ENCODE peak calls at places on chromosomes 13 and 19, in eight cellular contexts. One of them, this sample, is unnamed.

GRCh38 chr13:111129465-111130110 is 14.5 kb downstream of the ARHGEF7 start:
- DNase-seq in MM.1S: no peak
- DNase-seq in psoas muscle: no peak
- DNase-seq in non-pigmented ciliary epithelial cell: no peak
- DNase-seq in CD8-positive, alpha-beta memory T cell: no peak
- DNase-seq in COLO829: no peak
- DNase-seq in B cell: peak; percentile 26
- DNase-seq in A172: no peak
- DNase-seq in this sample: no peak

GRCh38 chr13:23087884-23088283 is 92.9 kb upstream of the SGCG start:
- DNase-seq in MM.1S: no peak
- DNase-seq in psoas muscle: no peak
- DNase-seq in non-pigmented ciliary epithelial cell: no peak
- DNase-seq in CD8-positive, alpha-beta memory T cell: no peak
- DNase-seq in COLO829: peak; percentile 40
- DNase-seq in B cell: peak; percentile 10
- DNase-seq in A172: peak; percentile 4
- DNase-seq in this sample: peak; percentile 26

GRCh38 chr19:35206379-35206778 is 22.2 kb downstream of the FAM187B start:
- DNase-seq in MM.1S: peak; percentile 96
- DNase-seq in psoas muscle: no peak
- DNase-seq in non-pigmented ciliary epithelial cell: no peak
- DNase-seq in CD8-positive, alpha-beta memory T cell: peak; percentile 79
- DNase-seq in COLO829: no peak
- DNase-seq in B cell: peak; percentile 76
- DNase-seq in A172: no peak
- DNase-seq in this sample: no peak

GRCh38 chr19:23762884-23763711 is 4.4 kb upstream of the ZNF681 start:
- DNase-seq in MM.1S: no peak
- DNase-seq in psoas muscle: peak; percentile 75
- DNase-seq in non-pigmented ciliary epithelial cell: no peak
- DNase-seq in CD8-positive, alpha-beta memory T cell: peak; percentile 83
- DNase-seq in COLO829: no peak
- DNase-seq in B cell: peak; percentile 84
- DNase-seq in A172: no peak
- DNase-seq in this sample: peak; percentile 91

GRCh38 chr13:50589139-50589538 is 254.4 kb downstream of the DLEU7 start:
- DNase-seq in MM.1S: no peak
- DNase-seq in psoas muscle: no peak
- DNase-seq in non-pigmented ciliary epithelial cell: peak; percentile 95
- DNase-seq in CD8-positive, alpha-beta memory T cell: no peak
- DNase-seq in COLO829: no peak
- DNase-seq in B cell: no peak
- DNase-seq in A172: peak; percentile 76
- DNase-seq in this sample: peak; percentile 93

GRCh38 chr19:33473644-33474305 is 47.8 kb downstream of the PEPD start:
- DNase-seq in MM.1S: no peak
- DNase-seq in psoas muscle: no peak
- DNase-seq in non-pigmented ciliary epithelial cell: peak; percentile 51
- DNase-seq in CD8-positive, alpha-beta memory T cell: no peak
- DNase-seq in COLO829: peak; percentile 34
- DNase-seq in B cell: no peak
- DNase-seq in A172: peak; percentile 85
- DNase-seq in this sample: peak; percentile 66

GRCh38 chr13:79434578-79434977 is 28.5 kb upstream of the RBM26 start:
- DNase-seq in MM.1S: no peak
- DNase-seq in psoas muscle: no peak
- DNase-seq in non-pigmented ciliary epithelial cell: peak; percentile 11
- DNase-seq in CD8-positive, alpha-beta memory T cell: no peak
- DNase-seq in COLO829: peak; percentile 46
- DNase-seq in B cell: no peak
- DNase-seq in A172: peak; percentile 52
- DNase-seq in this sample: no peak

GRCh38 chr13:28047784-28048388 is 52.5 kb downstream of the FLT3 start:
- DNase-seq in MM.1S: peak; percentile 57
- DNase-seq in psoas muscle: no peak
- DNase-seq in non-pigmented ciliary epithelial cell: no peak
- DNase-seq in CD8-positive, alpha-beta memory T cell: no peak
- DNase-seq in COLO829: no peak
- DNase-seq in B cell: peak; percentile 73
- DNase-seq in A172: peak; percentile 26
- DNase-seq in this sample: peak; percentile 36

GRCh38 chr13:24747248-24748151 is 16.5 kb upstream of the RNF17 start:
- DNase-seq in MM.1S: peak; percentile 78
- DNase-seq in psoas muscle: no peak
- DNase-seq in non-pigmented ciliary epithelial cell: no peak
- DNase-seq in CD8-positive, alpha-beta memory T cell: no peak
- DNase-seq in COLO829: no peak
- DNase-seq in B cell: no peak
- DNase-seq in A172: no peak
- DNase-seq in this sample: peak; percentile 45

GRCh38 chr13:80251403-80251802 is 89.5 kb downstream of the SPRY2 start:
- DNase-seq in MM.1S: peak; percentile 17
- DNase-seq in psoas muscle: no peak
- DNase-seq in non-pigmented ciliary epithelial cell: no peak
- DNase-seq in CD8-positive, alpha-beta memory T cell: no peak
- DNase-seq in COLO829: no peak
- DNase-seq in B cell: no peak
- DNase-seq in A172: peak; percentile 47
- DNase-seq in this sample: peak; percentile 11

GRCh38 chr13:110464547-110465343 is 96.8 kb downstream of the RAB20 start:
- DNase-seq in MM.1S: no peak
- DNase-seq in psoas muscle: no peak
- DNase-seq in non-pigmented ciliary epithelial cell: no peak
- DNase-seq in CD8-positive, alpha-beta memory T cell: no peak
- DNase-seq in COLO829: no peak
- DNase-seq in B cell: no peak
- DNase-seq in A172: no peak
- DNase-seq in this sample: no peak

GRCh38 chr13:21657538-21657937 is 13.3 kb upstream of the FGF9 start:
- DNase-seq in MM.1S: no peak
- DNase-seq in psoas muscle: no peak
- DNase-seq in non-pigmented ciliary epithelial cell: peak; percentile 68
- DNase-seq in CD8-positive, alpha-beta memory T cell: no peak
- DNase-seq in COLO829: peak; percentile 46
- DNase-seq in B cell: no peak
- DNase-seq in A172: peak; percentile 66
- DNase-seq in this sample: peak; percentile 82

GRCh38 chr19:46603752-46604241 is 2.7 kb downstream of the CALM3 start:
- DNase-seq in MM.1S: no peak
- DNase-seq in psoas muscle: no peak
- DNase-seq in non-pigmented ciliary epithelial cell: no peak
- DNase-seq in CD8-positive, alpha-beta memory T cell: no peak
- DNase-seq in COLO829: no peak
- DNase-seq in B cell: peak; percentile 8
- DNase-seq in A172: no peak
- DNase-seq in this sample: no peak

GRCh38 chr13:41966671-41967070 is 5.8 kb upstream of the VWA8 start:
- DNase-seq in MM.1S: no peak
- DNase-seq in psoas muscle: no peak
- DNase-seq in non-pigmented ciliary epithelial cell: no peak
- DNase-seq in CD8-positive, alpha-beta memory T cell: no peak
- DNase-seq in COLO829: no peak
- DNase-seq in B cell: no peak
- DNase-seq in A172: no peak
- DNase-seq in this sample: no peak

GRCh38 chr13:49098198-49098597 is 121.9 kb upstream of the MLNR start:
- DNase-seq in MM.1S: peak; percentile 14
- DNase-seq in psoas muscle: no peak
- DNase-seq in non-pigmented ciliary epithelial cell: peak; percentile 97
- DNase-seq in CD8-positive, alpha-beta memory T cell: no peak
- DNase-seq in COLO829: peak; percentile 54
- DNase-seq in B cell: no peak
- DNase-seq in A172: peak; percentile 86
- DNase-seq in this sample: peak; percentile 48

GRCh38 chr19:39998511-39998910 is 1.7 kb downstream of the ZNF546 start:
- DNase-seq in MM.1S: no peak
- DNase-seq in psoas muscle: no peak
- DNase-seq in non-pigmented ciliary epithelial cell: no peak
- DNase-seq in CD8-positive, alpha-beta memory T cell: no peak
- DNase-seq in COLO829: no peak
- DNase-seq in B cell: no peak
- DNase-seq in A172: no peak
- DNase-seq in this sample: no peak

GRCh38 chr19:56111601-56112312 is 9.3 kb downstream of the ZNF787 start:
- DNase-seq in MM.1S: no peak
- DNase-seq in psoas muscle: peak; percentile 45
- DNase-seq in non-pigmented ciliary epithelial cell: no peak
- DNase-seq in CD8-positive, alpha-beta memory T cell: peak; percentile 36
- DNase-seq in COLO829: no peak
- DNase-seq in B cell: peak; percentile 87
- DNase-seq in A172: peak; percentile 37
- DNase-seq in this sample: no peak

GRCh38 chr19:8580710-8581281 is 3.6 kb upstream of the MYO1F start:
- DNase-seq in MM.1S: peak; percentile 75
- DNase-seq in psoas muscle: peak; percentile 69
- DNase-seq in non-pigmented ciliary epithelial cell: no peak
- DNase-seq in CD8-positive, alpha-beta memory T cell: peak; percentile 79
- DNase-seq in COLO829: peak; percentile 60
- DNase-seq in B cell: peak; percentile 90
- DNase-seq in A172: peak; percentile 77
- DNase-seq in this sample: peak; percentile 80